ENCODE peak calls at places on chromosomes 11 and 22, in five cellular contexts. F, W, T, D and N are unnamed samples.

GRCh38 chr11:132054822-132055221 is 684.4 kb downstream of the NTM start:
- DNase-seq in F (no peak), W (no peak), T (no peak), D (peak; percentile 63), N (no peak)

GRCh38 chr11:63862923-63863322 is 24.0 kb downstream of the MARK2 start:
- DNase-seq in F (peak; percentile 68), W (no peak), T (no peak), D (no peak), N (no peak)

GRCh38 chr11:116232364-116232801 is 540.4 kb downstream of the BUD13 start:
- DNase-seq in F (no peak), W (no peak), T (no peak), D (no peak), N (no peak)

GRCh38 chr11:73147771-73148681 is 5.9 kb upstream of the FCHSD2 start:
- DNase-seq in F (peak; percentile 75), W (no peak), T (peak; percentile 70), D (no peak), N (no peak)

GRCh38 chr11:46521947-46522681 is 71.7 kb downstream of the AMBRA1 start:
- DNase-seq in F (no peak), W (no peak), T (no peak), D (peak; percentile 20), N (no peak)

GRCh38 chr22:38638734-38639133 is 17.5 kb downstream of the FAM227A start:
- DNase-seq in F (no peak), W (no peak), T (no peak), D (no peak), N (no peak)

GRCh38 chr11:73359341-73359740 is 16.9 kb upstream of the RELT start:
- DNase-seq in F (no peak), W (no peak), T (peak; percentile 80), D (no peak), N (no peak)

GRCh38 chr11:112037527-112037926 is 12.3 kb downstream of the DLAT start:
- DNase-seq in F (no peak), W (no peak), T (no peak), D (no peak), N (no peak)

GRCh38 chr11:95821640-95822039 is 31.3 kb downstream of the CEP57 start:
- DNase-seq in F (no peak), W (no peak), T (no peak), D (peak; percentile 57), N (no peak)

GRCh38 chr11:117908261-117908895 is 20.8 kb downstream of the TMPRSS13 start:
- DNase-seq in F (no peak), W (no peak), T (no peak), D (no peak), N (no peak)

GRCh38 chr22:24319451-24319850 is 48.8 kb downstream of the SPECC1L start:
- DNase-seq in F (no peak), W (no peak), T (no peak), D (peak; percentile 26), N (no peak)

GRCh38 chr11:65116370-65117205 is 913 bp downstream of the ZNHIT2 start:
- DNase-seq in F (peak; percentile 75), W (peak; percentile 79), T (peak; percentile 38), D (peak; percentile 27), N (no peak)

GRCh38 chr11:59901306-59901705 is 22.7 kb downstream of the OOSP3 start:
- DNase-seq in F (no peak), W (no peak), T (no peak), D (no peak), N (no peak)

GRCh38 chr11:28110839-28111235 is 2.6 kb downstream of the METTL15 start:
- DNase-seq in F (no peak), W (no peak), T (no peak), D (peak; percentile 29), N (no peak)

GRCh38 chr11:28107331-28107725 is 628 bp downstream of the KIF18A start:
- DNase-seq in F (no peak), W (no peak), T (no peak), D (no peak), N (no peak)

GRCh38 chr11:28107726-28108618 is at the start of the genes KIF18A and METTL15:
- DNase-seq in F (peak; percentile 100), W (peak; percentile 100), T (peak; percentile 100), D (peak; percentile 99), N (peak; percentile 100)

GRCh38 chr11:28110108-28110838 is 2.1 kb downstream of the METTL15 start:
- DNase-seq in F (peak; percentile 72), W (peak; percentile 87), T (peak; percentile 76), D (peak; percentile 84), N (peak; percentile 52)

GRCh38 chr11:28108909-28109308 is 721 bp downstream of the METTL15 start:
- DNase-seq in F (no peak), W (no peak), T (no peak), D (no peak), N (no peak)
- H3K27ac ChIP-seq in F (peak overlapping the region; percentile 74), W (peak overlapping the region; percentile 91), T (no peak overlapping the region), D (peak overlapping the region; percentile 99), N (no peak overlapping the region)

GRCh38 chr11:125637840-125638239 is 12.9 kb downstream of the CHEK1 start:
- DNase-seq in F (no peak), W (no peak), T (no peak), D (no peak), N (no peak)

GRCh38 chr11:125638315-125638714 is 13.4 kb downstream of the CHEK1 start:
- DNase-seq in F (no peak), W (no peak), T (no peak), D (no peak), N (no peak)
- H3K4me3 ChIP-seq in F (no peak overlapping the region), W (no peak overlapping the region), T (no peak overlapping the region), D (no peak overlapping the region), N (no peak overlapping the region)

GRCh38 chr11:67289226-67289650 is at the start of gene ANKRD13D:
- DNase-seq in F (no peak), W (no peak), T (no peak), D (no peak), N (no peak)

GRCh38 chr11:67288198-67288451 is 978 bp upstream of the ANKRD13D start:
- DNase-seq in F (no peak), W (no peak), T (no peak), D (no peak), N (no peak)

GRCh38 chr11:67288452-67289225 is 464 bp upstream of the ANKRD13D start:
- DNase-seq in F (peak; percentile 85), W (peak; percentile 96), T (peak; percentile 91), D (peak; percentile 89), N (peak; percentile 74)

GRCh38 chr11:67290801-67291200 is 1.7 kb downstream of the ANKRD13D start:
- DNase-seq in F (peak; percentile 27), W (peak; percentile 55), T (peak; percentile 88), D (no peak), N (no peak)

DNA sequence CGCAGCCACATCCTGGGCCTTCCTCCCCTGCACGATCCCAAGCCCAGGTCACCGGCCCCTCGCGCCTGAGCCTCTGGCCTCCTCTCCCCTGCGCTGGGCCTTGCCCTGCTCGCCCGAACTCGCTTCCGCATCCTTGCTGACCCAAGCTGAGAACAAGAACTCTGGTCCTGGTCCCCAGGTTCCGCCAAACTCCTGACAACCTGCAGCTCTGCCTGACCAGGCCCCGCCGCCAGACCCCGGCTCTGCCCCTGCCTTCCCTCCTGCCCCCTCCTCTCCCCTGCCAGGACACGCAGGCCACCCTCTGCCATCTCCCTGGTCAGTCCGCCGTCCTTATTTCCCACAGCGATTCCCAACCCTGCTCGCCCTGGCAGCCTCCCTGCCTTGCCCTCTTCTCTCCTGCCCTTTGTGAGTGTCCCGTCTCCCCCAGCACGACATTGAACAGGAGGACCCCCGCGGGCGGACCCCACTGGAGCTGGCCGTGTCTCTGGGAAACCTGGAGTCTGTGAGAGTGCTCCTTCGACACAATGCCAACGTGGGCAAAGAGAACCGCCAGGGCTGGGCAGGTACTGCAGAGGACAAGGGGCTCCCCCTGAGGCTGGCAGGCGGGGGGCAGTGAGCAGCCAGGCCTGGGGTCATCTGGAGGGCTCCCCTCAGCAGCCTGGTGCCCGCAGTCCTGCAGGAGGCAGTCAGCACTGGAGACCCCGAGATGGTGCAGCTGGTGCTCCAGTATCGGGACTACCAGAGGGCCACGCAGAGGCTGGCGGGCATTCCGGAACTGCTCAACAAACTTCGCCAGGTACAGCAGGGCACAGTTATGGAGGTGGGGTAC is 762 bp downstream of the ANKRD13D start:
- DNase-seq in F (peak; percentile 53), W (no peak), T (peak; percentile 57), D (no peak), N (peak; percentile 31)
- H3K27ac ChIP-seq in F (peak overlapping the region; percentile 41), W (peak overlapping the region; percentile 81), T (peak overlapping the region; percentile 40), D (peak overlapping the region; percentile 69), N (peak overlapping the region; percentile 87)

GRCh38 chr11:61888043-61888442 is 3.3 kb downstream of the FADS3 start:
- DNase-seq in F (peak; percentile 63), W (peak; percentile 74), T (peak; percentile 92), D (peak; percentile 86), N (no peak)

GRCh38 chr11:61886643-61887042 is 4.7 kb downstream of the FADS3 start:
- DNase-seq in F (no peak), W (no peak), T (no peak), D (no peak), N (no peak)

GRCh38 chr11:61889831-61890230 is 1.5 kb downstream of the FADS3 start:
- DNase-seq in F (no peak), W (no peak), T (no peak), D (no peak), N (no peak)

GRCh38 chr11:61890536-61891330 is 612 bp downstream of the FADS3 start:
- DNase-seq in F (peak; percentile 71), W (peak; percentile 78), T (peak; percentile 82), D (peak; percentile 58), N (no peak)

GRCh38 chr11:61888590-61888989 is 2.8 kb downstream of the FADS3 start:
- DNase-seq in F (no peak), W (no peak), T (no peak), D (no peak), N (no peak)
- H3K4me3 ChIP-seq in F (no peak overlapping the region), W (no peak overlapping the region), T (no peak overlapping the region), D (no peak overlapping the region), N (no peak overlapping the region)

GRCh38 chr11:69297926-69298777 is 4.2 kb downstream of the MYEOV start:
- DNase-seq in F (no peak), W (peak; percentile 91), T (peak; percentile 91), D (peak; percentile 88), N (peak; percentile 54)

GRCh38 chr11:69298778-69299461 is 5.0 kb downstream of the MYEOV start:
- DNase-seq in F (no peak), W (peak; percentile 60), T (no peak), D (no peak), N (no peak)

GRCh38 chr11:69296890-69297224 is 2.9 kb downstream of the MYEOV start:
- DNase-seq in F (no peak), W (no peak), T (no peak), D (no peak), N (no peak)

GRCh38 chr11:69295995-69296889 is 2.3 kb downstream of the MYEOV start:
- DNase-seq in F (no peak), W (peak; percentile 76), T (peak; percentile 81), D (peak; percentile 92), N (no peak)

DNA sequence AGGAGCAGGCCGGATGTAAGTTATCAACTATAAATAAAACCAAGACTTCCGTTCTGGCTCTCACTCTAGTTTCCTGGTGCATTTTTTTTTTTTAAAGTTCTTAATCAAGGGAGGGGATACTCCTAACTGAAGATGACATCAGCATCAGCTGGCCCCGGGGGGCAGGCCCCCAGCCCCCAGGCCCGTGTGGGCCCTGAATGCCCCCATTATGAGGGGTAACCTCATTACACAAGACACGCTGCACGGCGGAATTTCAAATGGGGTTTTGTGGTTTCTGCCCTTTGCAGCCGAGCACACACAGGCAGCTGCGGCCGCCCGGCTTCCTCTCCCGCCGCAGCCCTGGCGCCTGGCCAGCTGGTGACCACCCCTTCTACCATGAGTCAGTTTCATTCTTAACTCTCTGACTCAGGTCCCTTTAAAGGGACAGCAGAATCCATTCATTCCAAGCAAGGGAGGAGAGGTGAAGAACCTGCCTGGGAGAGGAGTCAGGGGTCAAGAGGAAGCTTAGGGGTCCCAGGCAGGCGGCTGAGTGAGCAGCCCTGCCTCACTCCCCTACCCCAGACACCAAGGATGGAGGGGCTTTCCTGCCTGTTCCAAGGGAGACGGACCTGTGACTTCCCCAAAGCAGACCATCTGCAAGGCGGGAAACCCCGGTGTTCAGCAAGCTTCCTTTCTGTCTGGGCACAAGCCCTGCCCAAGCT is 3.4 kb downstream of the MYEOV start:
- DNase-seq in F (peak; percentile 79), W (peak; percentile 96), T (peak; percentile 96), D (peak; percentile 98), N (no peak)
- H3K27ac ChIP-seq in F (peak overlapping the region; percentile 91), W (peak overlapping the region; percentile 89), T (peak overlapping the region; percentile 82), D (peak overlapping the region; percentile 94), N (peak overlapping the region; percentile 51)